ENCODE peak calls at places on chromosomes 4 and X, in four cellular contexts. One of them, this sample, is unnamed. For H3K27me3, the result is how much of the 10 kb centered on the place peaks cover.

GRCh38 chrX:134999469-134999868 is 8.7 kb downstream of the SMIM10 start:
- DNase-seq in body of pancreas: no peak
- DNase-seq in HCT116: peak
- DNase-seq in tibial nerve: no peak
- DNase-seq in this sample: no peak

GRCh38 chr4:10667651-10668341 is 16.8 kb downstream of the CLNK start:
- DNase-seq in body of pancreas: no peak
- DNase-seq in HCT116: no peak
- DNase-seq in tibial nerve: no peak
- DNase-seq in this sample: no peak

GRCh38 chrX:57367649-57368048 is 81.1 kb downstream of the FAAH2 start:
- DNase-seq in HCT116: no peak
- DNase-seq in body of pancreas: no peak
- DNase-seq in tibial nerve: peak
- DNase-seq in this sample: no peak

GRCh38 chr4:74640111-74640903 is 154.0 kb downstream of the BTC start:
- DNase-seq in tibial nerve: no peak
- DNase-seq in HCT116: no peak
- DNase-seq in body of pancreas: no peak
- DNase-seq in this sample: no peak

GRCh38 chrX:31550169-31550568 is 478.3 kb upstream of the FTHL17 start:
- DNase-seq in HCT116: no peak
- DNase-seq in body of pancreas: no peak
- DNase-seq in tibial nerve: no peak
- DNase-seq in this sample: no peak

GRCh38 chrX:100654256-100654655 is 10.3 kb downstream of the SRPX2 start:
- DNase-seq in tibial nerve: no peak
- DNase-seq in HCT116: no peak
- DNase-seq in body of pancreas: no peak
- DNase-seq in this sample: no peak

GRCh38 chr4:98890698-98891097 is 38.2 kb downstream of the EIF4E start:
- DNase-seq in body of pancreas: no peak
- DNase-seq in tibial nerve: no peak
- DNase-seq in HCT116: no peak
- DNase-seq in this sample: no peak

GRCh38 chr4:158667651-158668198 is 4.0 kb downstream of the C4orf46 start:
- DNase-seq in HCT116: no peak
- DNase-seq in tibial nerve: no peak
- DNase-seq in body of pancreas: no peak
- DNase-seq in this sample: no peak

GRCh38 chr4:174201898-174202297 is 81.6 kb downstream of the FBXO8 start:
- DNase-seq in body of pancreas: no peak
- DNase-seq in tibial nerve: no peak
- DNase-seq in HCT116: no peak
- DNase-seq in this sample: no peak

GRCh38 chr4:141719585-141719984 is 83.2 kb downstream of the IL15 start:
- DNase-seq in body of pancreas: no peak
- DNase-seq in tibial nerve: no peak
- DNase-seq in HCT116: no peak
- DNase-seq in this sample: no peak

GRCh38 chrX:149527705-149528104 is 13.1 kb upstream of the EOLA1 start:
- DNase-seq in body of pancreas: no peak
- DNase-seq in HCT116: no peak
- DNase-seq in tibial nerve: no peak
- DNase-seq in this sample: no peak

GRCh38 chrX:13048265-13048664 is 3.8 kb upstream of the FAM9C start:
- DNase-seq in HCT116: no peak
- DNase-seq in body of pancreas: no peak
- DNase-seq in tibial nerve: no peak
- DNase-seq in this sample: no peak

GRCh38 chr4:56671860-56672259 is 9.2 kb downstream of the HOPX start:
- DNase-seq in HCT116: no peak
- DNase-seq in tibial nerve: no peak
- DNase-seq in body of pancreas: no peak
- DNase-seq in this sample: no peak

GRCh38 chr4:69518543-69519198 is 23.0 kb upstream of the UGT2B4 start:
- DNase-seq in HCT116: no peak
- DNase-seq in tibial nerve: no peak
- DNase-seq in body of pancreas: no peak
- DNase-seq in this sample: no peak

GRCh38 chrX:9656277-9656676 is 109.4 kb downstream of the GPR143 start:
- DNase-seq in tibial nerve: no peak
- DNase-seq in body of pancreas: peak
- DNase-seq in HCT116: no peak
- DNase-seq in this sample: no peak

GRCh38 chr4:5747746-5748365 is 36.9 kb downstream of the EVC start:
- DNase-seq in body of pancreas: no peak
- DNase-seq in HCT116: no peak
- DNase-seq in tibial nerve: peak
- DNase-seq in this sample: no peak

GRCh38 chr4:148441624-148441985 is 609 bp downstream of the NR3C2 start:
- DNase-seq in tibial nerve: no peak
- DNase-seq in body of pancreas: no peak
- DNase-seq in HCT116: no peak
- DNase-seq in this sample: no peak

GRCh38 chrX:73215263-73215662 is 612 bp upstream of the NAP1L2 start:
- DNase-seq in body of pancreas: no peak
- DNase-seq in tibial nerve: no peak
- DNase-seq in HCT116: no peak
- DNase-seq in this sample: no peak

GRCh38 chr4:108072300-108072699 is 82.6 kb downstream of the HADH start:
- DNase-seq in body of pancreas: no peak
- DNase-seq in HCT116: no peak
- DNase-seq in tibial nerve: no peak
- DNase-seq in this sample: no peak

GRCh38 chr4:143402776-143403550 is 66.3 kb downstream of the GAB1 start:
- DNase-seq in HCT116: no peak
- DNase-seq in body of pancreas: no peak
- DNase-seq in tibial nerve: no peak
- DNase-seq in this sample: no peak

GRCh38 chr4:2320152-2320551 is 58.2 kb upstream of the MXD4 start:
- DNase-seq in body of pancreas: no peak
- DNase-seq in tibial nerve: no peak
- DNase-seq in HCT116: no peak
- DNase-seq in this sample: no peak

GRCh38 chrX:135707880-135708279 is 5.6 kb upstream of the CT45A1 start:
- DNase-seq in tibial nerve: no peak
- DNase-seq in body of pancreas: no peak
- DNase-seq in HCT116: peak
- DNase-seq in this sample: no peak

GRCh38 chr4:113300384-113301011 is 251.0 kb downstream of the ANK2 start:
- DNase-seq in HCT116: peak
- DNase-seq in tibial nerve: peak
- DNase-seq in body of pancreas: no peak
- DNase-seq in this sample: peak

GRCh38 chrX:114675365-114675764 is 91.5 kb downstream of the HTR2C start:
- DNase-seq in HCT116: no peak
- DNase-seq in body of pancreas: no peak
- DNase-seq in tibial nerve: no peak
- DNase-seq in this sample: no peak

GRCh38 chrX:13110427-13111324 is 66.3 kb upstream of the FAM9C start:
- DNase-seq in body of pancreas: peak
- DNase-seq in tibial nerve: peak
- DNase-seq in HCT116: peak
- DNase-seq in this sample: peak

GRCh38 chrX:133366735-133367134 is 48.6 kb downstream of the GPC4 start:
- DNase-seq in tibial nerve: no peak
- DNase-seq in HCT116: no peak
- DNase-seq in body of pancreas: no peak
- DNase-seq in this sample: no peak

GRCh38 chr4:158763462-158763861 is 5.4 kb upstream of the FNIP2 start:
- DNase-seq in body of pancreas: no peak
- DNase-seq in HCT116: no peak
- DNase-seq in tibial nerve: no peak
- DNase-seq in this sample: no peak

GRCh38 chrX:40003982-40004535 is 93.7 kb downstream of the BCOR start:
- DNase-seq in body of pancreas: no peak
- DNase-seq in tibial nerve: no peak
- DNase-seq in HCT116: no peak
- DNase-seq in this sample: no peak

GRCh38 chrX:122906726-122907125 is 277.4 kb upstream of the GRIA3 start:
- DNase-seq in HCT116: no peak
- DNase-seq in body of pancreas: no peak
- DNase-seq in tibial nerve: no peak
- DNase-seq in this sample: no peak

GRCh38 chr4:127623755-127624087 is 9.0 kb upstream of the INTU start:
- DNase-seq in body of pancreas: no peak
- DNase-seq in tibial nerve: no peak
- DNase-seq in HCT116: no peak
- DNase-seq in this sample: peak

GRCh38 chr4:37644962-37645361 is 41.2 kb downstream of the RELL1 start:
- DNase-seq in HCT116: no peak
- DNase-seq in tibial nerve: no peak
- DNase-seq in body of pancreas: no peak
- DNase-seq in this sample: no peak

GRCh38 chrX:16658284-16658683 is 8.3 kb downstream of the S100G start:
- DNase-seq in body of pancreas: no peak
- DNase-seq in tibial nerve: no peak
- DNase-seq in HCT116: no peak
- DNase-seq in this sample: no peak

GRCh38 chr4:71229477-71230257 is 109.2 kb upstream of the SLC4A4 start:
- DNase-seq in body of pancreas: peak
- DNase-seq in HCT116: peak
- DNase-seq in tibial nerve: no peak
- DNase-seq in this sample: peak

GRCh38 chrX:103941201-103941975 is 21.0 kb upstream of the TMSB15B start:
- DNase-seq in tibial nerve: no peak
- DNase-seq in body of pancreas: no peak
- DNase-seq in HCT116: no peak
- DNase-seq in this sample: no peak
- TF ChIP-seq CTCF in tibial nerve: peak
- TF ChIP-seq CTCF in body of pancreas: peak
- TF ChIP-seq CTCF in HCT116: peak
- TF ChIP-seq CTCF in this sample: peak

GRCh38 chr4:25911356-25911755 is 2.7 kb upstream of the SMIM20 start:
- DNase-seq in body of pancreas: no peak
- DNase-seq in HCT116: no peak
- DNase-seq in tibial nerve: no peak
- DNase-seq in this sample: no peak

GRCh38 chr4:25915359-25915716 is 1.3 kb downstream of the SMIM20 start:
- DNase-seq in HCT116: no peak
- DNase-seq in tibial nerve: peak
- DNase-seq in body of pancreas: no peak
- DNase-seq in this sample: no peak

GRCh38 chr4:25913056-25913850 is 767 bp upstream of the SMIM20 start:
- DNase-seq in HCT116: no peak
- DNase-seq in body of pancreas: peak
- DNase-seq in tibial nerve: peak
- DNase-seq in this sample: peak

GRCh38 chr4:25914670-25915358 is 794 bp downstream of the SMIM20 start:
- DNase-seq in body of pancreas: no peak
- DNase-seq in HCT116: no peak
- DNase-seq in tibial nerve: no peak
- DNase-seq in this sample: no peak

GRCh38 chr4:25913851-25914669 is at the start of gene SMIM20:
- DNase-seq in tibial nerve: peak
- DNase-seq in HCT116: peak
- DNase-seq in body of pancreas: peak
- DNase-seq in this sample: peak
- TF ChIP-seq POLR2A in tibial nerve: peak
- TF ChIP-seq POLR2A in HCT116: peak
- TF ChIP-seq POLR2A in body of pancreas: peak
- TF ChIP-seq POLR2A in this sample: peak

DNA sequence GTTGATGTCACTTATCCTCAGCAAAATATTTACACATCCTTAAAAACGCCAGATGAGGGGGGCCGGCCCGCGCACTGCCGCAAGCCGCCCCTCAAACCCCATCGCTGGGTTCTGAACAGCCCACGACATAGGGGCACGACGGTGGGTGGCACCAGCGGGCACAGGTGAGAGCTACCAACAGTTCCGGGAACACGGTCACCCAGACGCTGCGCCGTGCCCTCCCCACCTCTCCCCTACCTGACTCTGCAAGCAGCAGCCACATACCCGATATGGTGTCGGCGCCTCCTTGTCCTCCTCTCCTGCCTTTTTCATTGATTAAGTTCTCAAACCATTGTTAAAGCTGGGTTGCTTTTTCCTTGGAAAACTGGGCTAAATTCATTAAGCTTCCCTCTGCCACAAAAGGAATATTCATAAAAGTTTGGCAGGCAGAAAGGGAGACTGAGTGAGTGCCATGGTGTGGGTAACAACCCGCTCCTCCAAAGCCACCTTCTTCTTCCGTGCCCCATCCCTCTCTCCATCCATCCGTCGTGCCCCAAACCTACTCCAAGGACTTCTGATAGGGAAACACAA is 1.4 kb downstream of the RAI2 start:
- DNase-seq in tibial nerve: no peak
- DNase-seq in HCT116: no peak
- DNase-seq in body of pancreas: peak
- DNase-seq in this sample: no peak
- H3K27me3 ChIP-seq in tibial nerve: under half
- H3K27me3 ChIP-seq in HCT116: under half
- H3K27me3 ChIP-seq in body of pancreas: under half
- H3K27me3 ChIP-seq in this sample: under half

GRCh38 chr4:165542476-165542875 is 163.7 kb downstream of the CPE start:
- DNase-seq in body of pancreas: no peak
- DNase-seq in tibial nerve: no peak
- DNase-seq in HCT116: no peak
- DNase-seq in this sample: no peak
- TF ChIP-seq CTCF in body of pancreas: no peak
- TF ChIP-seq CTCF in tibial nerve: no peak
- TF ChIP-seq CTCF in HCT116: no peak
- TF ChIP-seq CTCF in this sample: no peak

DNA sequence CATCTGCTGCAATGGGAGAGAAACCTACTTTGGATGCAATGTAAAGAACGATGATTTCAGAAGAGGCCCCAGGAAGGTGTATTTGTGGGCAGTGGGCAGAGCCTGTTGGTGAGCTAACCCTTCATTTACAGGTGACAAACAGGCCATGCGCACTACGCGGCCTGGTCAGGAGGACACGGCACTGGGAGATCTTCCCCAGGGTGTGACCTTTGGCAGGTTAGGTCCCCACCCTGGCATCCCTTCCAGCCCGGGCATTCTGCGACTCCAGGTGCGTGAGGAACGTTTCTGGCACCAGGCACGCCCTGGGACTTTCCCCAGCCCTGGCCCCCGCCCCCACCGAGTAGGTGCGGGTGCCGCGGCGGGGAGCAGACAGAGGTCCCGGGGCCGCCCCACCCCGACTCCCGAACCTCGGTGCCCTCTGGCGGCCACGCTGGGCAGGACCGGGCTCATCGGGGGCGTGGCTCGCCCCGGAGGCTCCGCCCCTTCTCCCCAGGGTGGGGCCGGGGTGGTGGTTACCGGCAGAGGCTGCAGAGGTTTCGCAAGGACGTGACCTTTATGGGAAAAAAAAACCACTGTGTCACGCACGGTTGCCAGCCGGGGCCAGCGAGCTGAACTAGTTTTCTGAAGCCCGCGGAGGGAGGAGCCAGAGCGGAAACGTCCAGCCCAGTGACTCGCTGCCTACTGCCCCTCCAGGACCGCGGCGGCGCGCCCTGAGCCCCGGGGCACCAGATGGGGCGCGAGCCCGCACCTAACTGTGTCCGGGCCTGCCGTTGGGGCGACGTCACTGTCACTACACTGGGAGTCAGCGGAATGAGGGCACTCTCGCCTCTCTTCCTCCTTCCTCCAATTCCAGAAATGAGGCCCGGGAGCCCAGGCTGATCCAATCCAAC is 5.0 kb upstream of the NYX start:
- DNase-seq in HCT116: peak
- DNase-seq in tibial nerve: peak
- DNase-seq in body of pancreas: peak
- DNase-seq in this sample: peak
- TF ChIP-seq POLR2A in HCT116: no peak
- TF ChIP-seq POLR2A in tibial nerve: no peak
- TF ChIP-seq POLR2A in body of pancreas: peak
- TF ChIP-seq POLR2A in this sample: no peak

GRCh38 chr4:84501197-84501492 is 2.1 kb upstream of the NKX6-1 start:
- DNase-seq in body of pancreas: no peak
- DNase-seq in tibial nerve: no peak
- DNase-seq in HCT116: no peak
- DNase-seq in this sample: no peak
- H3K27me3 ChIP-seq in body of pancreas: under half
- H3K27me3 ChIP-seq in tibial nerve: half or more
- H3K27me3 ChIP-seq in HCT116: under half
- H3K27me3 ChIP-seq in this sample: half or more

This sample was measured in heart left ventricle.